ENCODE peak calls at places on chromosome 11, in ten cellular contexts. C, A, S, U, X, J, E, P, W and L are unnamed samples.

GRCh38 chr11:78957481-78958245 is 383.0 kb upstream of the NARS2 start:
- DNase-seq in C (no peak), A (no peak), S (no peak), U (no peak), X (no peak), J (no peak), E (no peak), P (no peak), W (no peak), L (no peak)

GRCh38 chr11:49995559-49995958 is 13.2 kb upstream of the OR4C12 start:
- DNase-seq in C (no peak), A (no peak), S (no peak), U (peak), X (no peak), J (no peak), E (peak), P (peak), W (no peak), L (no peak)

GRCh38 chr11:118058311-118059230 is 18.3 kb upstream of the TMPRSS4 start:
- DNase-seq in C (no peak), A (no peak), S (no peak), U (no peak), X (no peak), J (no peak), E (no peak), P (no peak), W (peak), L (peak)

GRCh38 chr11:114132944-114133394 is 73.5 kb downstream of the ZBTB16 start:
- DNase-seq in C (peak), A (no peak), S (no peak), U (no peak), X (no peak), J (no peak), E (no peak), P (no peak), W (no peak), L (no peak)

GRCh38 chr11:3146612-3147256 is 18.4 kb downstream of the OSBPL5 start:
- DNase-seq in C (no peak), A (no peak), S (no peak), U (no peak), X (no peak), J (no peak), E (no peak), P (no peak), W (no peak), L (no peak)

GRCh38 chr11:88188251-88189030 is 13.2 kb upstream of the RAB38 start:
- DNase-seq in C (no peak), A (no peak), S (no peak), U (no peak), X (no peak), J (no peak), E (no peak), P (no peak), W (no peak), L (no peak)

GRCh38 chr11:124669193-124669592 is 4.3 kb downstream of the SIAE start:
- DNase-seq in C (peak), A (no peak), S (peak), U (peak), X (peak), J (no peak), E (peak), P (peak), W (no peak), L (no peak)

GRCh38 chr11:111777094-111778046 is 11.2 kb upstream of the PPP2R1B start:
- DNase-seq in C (no peak), A (no peak), S (no peak), U (peak), X (peak), J (no peak), E (peak), P (peak), W (no peak), L (no peak)

GRCh38 chr11:63940786-63941185 is 2.0 kb downstream of the NAA40 start:
- DNase-seq in C (no peak), A (no peak), S (no peak), U (peak), X (no peak), J (no peak), E (peak), P (no peak), W (no peak), L (no peak)

GRCh38 chr11:59429924-59430516 is 3.8 kb upstream of the OR5A2 start:
- DNase-seq in C (no peak), A (no peak), S (no peak), U (peak), X (no peak), J (no peak), E (peak), P (peak), W (no peak), L (no peak)

GRCh38 chr11:73384871-73385692 is 8.9 kb downstream of the RELT start:
- DNase-seq in C (no peak), A (peak), S (no peak), U (peak), X (no peak), J (peak), E (peak), P (peak), W (no peak), L (no peak)

GRCh38 chr11:132674161-132674560 is 858.1 kb downstream of the OPCML start:
- DNase-seq in C (no peak), A (no peak), S (no peak), U (no peak), X (no peak), J (no peak), E (no peak), P (peak), W (no peak), L (no peak)

GRCh38 chr11:95231881-95232605 is 1.0 kb upstream of the SESN3 start:
- DNase-seq in C (peak), A (peak), S (peak), U (peak), X (peak), J (peak), E (peak), P (no peak), W (peak), L (peak)

GRCh38 chr11:112694813-112695212 is 266.4 kb upstream of the NCAM1 start:
- DNase-seq in C (no peak), A (no peak), S (no peak), U (no peak), X (no peak), J (no peak), E (no peak), P (no peak), W (no peak), L (no peak)

GRCh38 chr11:111409915-111410314 is 30.8 kb upstream of the POU2AF1 start:
- DNase-seq in C (no peak), A (no peak), S (no peak), U (peak), X (no peak), J (no peak), E (peak), P (no peak), W (no peak), L (no peak)

GRCh38 chr11:132604446-132604845 is 927.9 kb downstream of the OPCML start:
- DNase-seq in C (no peak), A (no peak), S (no peak), U (no peak), X (no peak), J (no peak), E (no peak), P (no peak), W (no peak), L (no peak)

GRCh38 chr11:96130061-96130460 is 206.2 kb upstream of the MTMR2 start:
- DNase-seq in C (no peak), A (no peak), S (no peak), U (no peak), X (no peak), J (no peak), E (no peak), P (no peak), W (no peak), L (no peak)

GRCh38 chr11:75351541-75352416 is at the start of gene ARRB1:
- DNase-seq in C (peak), A (peak), S (no peak), U (no peak), X (peak), J (peak), E (no peak), P (peak), W (no peak), L (peak)
- H3K27ac ChIP-seq in C (peak), A (peak), S (peak), U (no peak), X (peak), J (peak), E (no peak), P (peak), W (peak), L (peak)

DNA sequence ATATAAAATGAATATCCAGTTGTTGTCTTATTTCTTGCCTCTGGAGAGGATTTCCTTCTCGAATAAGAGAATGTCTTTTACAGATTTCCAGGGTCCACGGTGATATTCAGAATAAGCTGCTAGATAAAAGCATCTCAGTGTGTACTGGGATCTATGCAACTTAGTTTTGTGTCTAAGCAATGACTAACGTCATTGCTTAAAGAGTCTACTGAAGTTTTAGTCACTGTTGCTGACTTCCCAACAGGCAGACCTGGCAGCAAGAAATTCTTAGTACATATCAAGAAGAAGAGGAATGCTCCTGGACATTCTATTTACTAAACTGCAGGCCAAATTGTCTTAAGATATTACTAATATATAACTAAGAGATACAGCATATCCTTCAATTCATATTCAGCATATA is 70.3 kb downstream of the SOX6 start:
- DNase-seq in C (no peak), A (no peak), S (no peak), U (no peak), X (no peak), J (no peak), E (no peak), P (no peak), W (no peak), L (no peak)
- H3K27ac ChIP-seq in C (no peak), A (no peak), S (no peak), U (no peak), X (no peak), J (no peak), E (no peak), P (no peak), W (no peak), L (no peak)

GRCh38 chr11:115433376-115433775 is 70.8 kb downstream of the CADM1 start:
- DNase-seq in C (no peak), A (no peak), S (no peak), U (no peak), X (no peak), J (no peak), E (no peak), P (no peak), W (no peak), L (no peak)
- H3K27ac ChIP-seq in C (no peak), A (no peak), S (no peak), U (no peak), X (no peak), J (no peak), E (no peak), P (no peak), W (no peak), L (no peak)

GRCh38 chr11:1388763-1389102 is 1.0 kb upstream of the BRSK2 start:
- DNase-seq in C (no peak), A (no peak), S (no peak), U (no peak), X (no peak), J (peak), E (no peak), P (no peak), W (no peak), L (no peak)

GRCh38 chr11:1391165-1392010 is 1.7 kb downstream of the BRSK2 start:
- DNase-seq in C (no peak), A (no peak), S (no peak), U (no peak), X (no peak), J (peak), E (no peak), P (no peak), W (no peak), L (no peak)

GRCh38 chr11:1389103-1389931 is 417 bp upstream of the BRSK2 start:
- DNase-seq in C (peak), A (peak), S (peak), U (peak), X (peak), J (peak), E (peak), P (no peak), W (peak), L (peak)

GRCh38 chr11:1390603-1391164 is 950 bp downstream of the BRSK2 start:
- DNase-seq in C (peak), A (no peak), S (no peak), U (no peak), X (no peak), J (peak), E (no peak), P (no peak), W (no peak), L (no peak)

DNA sequence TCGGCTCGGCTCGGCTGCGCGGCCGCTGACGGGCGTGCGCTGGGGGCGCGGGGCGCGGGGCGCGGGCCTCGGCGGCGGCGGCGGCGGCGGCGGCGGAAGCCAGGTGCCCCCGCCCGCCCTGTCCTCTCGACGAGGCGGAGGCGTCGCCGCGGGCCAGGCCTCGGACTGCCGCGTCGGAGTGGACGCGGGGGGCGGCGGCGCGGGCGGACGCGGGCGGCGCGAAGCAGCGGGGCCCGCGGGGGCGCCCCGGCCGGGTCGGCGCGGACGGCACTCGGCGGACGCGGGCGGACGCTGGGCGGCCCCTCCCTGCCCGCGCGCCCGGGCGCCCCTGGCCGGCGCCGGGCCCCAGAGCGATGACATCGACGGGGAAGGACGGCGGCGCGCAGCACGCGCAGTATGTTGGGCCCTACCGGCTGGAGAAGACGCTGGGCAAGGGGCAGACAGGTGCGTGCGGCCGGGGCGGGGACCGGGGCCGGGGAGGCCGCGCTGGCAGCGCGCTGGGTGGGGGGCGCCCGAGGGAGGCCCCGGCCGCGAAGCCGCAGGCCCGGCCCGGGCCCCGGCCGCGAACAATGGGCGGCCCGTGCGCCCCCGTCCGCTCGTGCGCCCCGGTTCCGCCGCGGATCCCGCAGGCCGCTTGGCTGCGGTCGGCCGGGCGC is at the start of gene BRSK2:
- DNase-seq in C (no peak), A (no peak), S (no peak), U (no peak), X (no peak), J (peak), E (no peak), P (no peak), W (no peak), L (no peak)
- H3K27ac ChIP-seq in C (peak), A (no peak), S (no peak), U (no peak), X (no peak), J (peak), E (no peak), P (no peak), W (no peak), L (peak)

DNA sequence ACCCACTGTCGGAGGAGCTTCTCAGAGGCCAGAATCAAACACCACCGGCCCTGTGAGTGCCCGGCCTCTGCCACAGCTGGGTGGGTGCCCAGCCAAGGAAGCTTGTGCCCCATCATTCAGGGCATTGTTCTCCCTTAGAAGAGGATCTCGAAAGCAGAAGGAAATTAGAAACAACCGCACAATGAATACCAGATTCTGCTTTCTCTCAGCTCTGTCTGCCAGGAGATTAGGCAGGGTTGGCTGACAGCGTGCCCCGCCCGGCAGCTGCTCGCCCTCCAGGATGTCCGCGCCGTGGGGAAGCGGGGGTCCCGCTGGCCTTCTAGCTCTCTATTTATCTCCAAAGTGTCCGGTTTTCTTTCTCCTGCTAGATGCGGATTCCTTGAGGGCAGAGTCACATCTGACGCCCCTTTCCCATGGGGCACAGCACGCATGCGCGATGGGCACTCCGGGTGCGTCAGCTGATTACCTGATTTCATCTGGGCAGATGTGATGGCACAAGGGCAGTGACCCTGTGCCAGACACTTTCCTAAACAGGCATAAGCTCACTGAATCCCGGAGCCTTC is 25.5 kb downstream of the SCGB1A1 start:
- DNase-seq in C (peak), A (no peak), S (peak), U (no peak), X (no peak), J (peak), E (no peak), P (no peak), W (peak), L (peak)
- H3K27ac ChIP-seq in C (peak), A (peak), S (peak), U (no peak), X (no peak), J (peak), E (no peak), P (no peak), W (peak), L (peak)

GRCh38 chr11:45896392-45897068 is 10.5 kb downstream of the FREY1 start:
- DNase-seq in C (no peak), A (no peak), S (no peak), U (no peak), X (no peak), J (peak), E (no peak), P (no peak), W (no peak), L (no peak)

GRCh38 chr11:45900916-45901617 is 6.0 kb downstream of the FREY1 start:
- DNase-seq in C (peak), A (no peak), S (no peak), U (no peak), X (no peak), J (peak), E (no peak), P (no peak), W (no peak), L (no peak)

GRCh38 chr11:45899448-45900174 is 7.5 kb downstream of the FREY1 start:
- DNase-seq in C (peak), A (peak), S (peak), U (no peak), X (peak), J (peak), E (peak), P (peak), W (peak), L (peak)

GRCh38 chr11:45897556-45897955 is 9.5 kb downstream of the FREY1 start:
- DNase-seq in C (no peak), A (no peak), S (no peak), U (no peak), X (no peak), J (no peak), E (no peak), P (no peak), W (no peak), L (no peak)

GRCh38 chr11:45899086-45899447 is 8.0 kb downstream of the FREY1 start:
- DNase-seq in C (no peak), A (no peak), S (no peak), U (no peak), X (no peak), J (no peak), E (no peak), P (no peak), W (no peak), L (no peak)
- H3K27ac ChIP-seq in C (no peak), A (no peak), S (no peak), U (no peak), X (no peak), J (no peak), E (no peak), P (no peak), W (no peak), L (no peak)

GRCh38 chr11:100957499-100957898 is 172.1 kb downstream of the PGR start:
- DNase-seq in C (no peak), A (no peak), S (no peak), U (no peak), X (no peak), J (no peak), E (no peak), P (no peak), W (no peak), L (no peak)

GRCh38 chr11:100963375-100963774 is 166.2 kb downstream of the PGR start:
- DNase-seq in C (no peak), A (no peak), S (no peak), U (no peak), X (no peak), J (no peak), E (no peak), P (no peak), W (no peak), L (no peak)

GRCh38 chr11:100964400-100964799 is 165.2 kb downstream of the PGR start:
- DNase-seq in C (no peak), A (no peak), S (no peak), U (no peak), X (no peak), J (no peak), E (no peak), P (no peak), W (no peak), L (no peak)

GRCh38 chr11:100965346-100965745 is 164.3 kb downstream of the PGR start:
- DNase-seq in C (no peak), A (no peak), S (no peak), U (no peak), X (no peak), J (no peak), E (no peak), P (no peak), W (no peak), L (no peak)

GRCh38 chr11:100961633-100962032 is 168.0 kb downstream of the PGR start:
- DNase-seq in C (no peak), A (no peak), S (no peak), U (no peak), X (no peak), J (no peak), E (no peak), P (no peak), W (no peak), L (no peak)
- H3K27ac ChIP-seq in C (no peak), A (no peak), S (no peak), U (no peak), X (no peak), J (no peak), E (no peak), P (no peak), W (no peak), L (no peak)

DNA sequence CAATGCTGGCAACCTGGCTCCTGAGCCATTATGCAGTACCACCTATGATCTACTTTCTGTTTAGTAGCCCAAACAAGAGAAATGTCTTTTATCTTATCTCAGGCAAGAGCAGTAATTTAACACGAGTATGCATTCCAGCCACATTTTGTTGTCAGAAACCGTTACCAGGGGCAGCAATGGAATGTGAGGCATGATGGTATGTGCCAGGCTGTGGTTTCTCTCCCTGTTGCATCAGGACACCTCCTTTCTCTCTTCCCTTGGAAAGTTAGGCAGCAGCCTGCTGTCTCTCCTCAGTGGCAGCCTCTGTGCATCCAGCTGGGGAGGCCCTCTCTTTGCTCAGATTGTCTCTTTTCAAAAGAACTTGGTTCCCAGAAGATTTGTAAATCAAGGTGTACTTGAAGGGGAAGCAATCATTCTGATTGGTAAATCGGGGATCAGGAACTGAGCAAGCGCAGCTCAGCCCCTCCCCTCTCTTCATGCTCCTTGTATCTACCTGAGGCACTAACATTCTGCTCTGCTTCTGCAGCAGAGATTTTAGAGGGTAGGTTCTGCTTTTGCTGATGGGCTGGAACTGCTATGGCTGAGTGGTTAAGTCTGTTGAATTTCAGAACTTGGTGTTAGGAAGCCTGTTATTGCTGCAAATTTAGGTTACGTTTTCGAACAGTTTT is 229.2 kb downstream of the ADAMTS15 start:
- DNase-seq in C (no peak), A (no peak), S (no peak), U (no peak), X (no peak), J (no peak), E (no peak), P (no peak), W (no peak), L (no peak)
- H3K27ac ChIP-seq in C (no peak), A (no peak), S (no peak), U (no peak), X (no peak), J (no peak), E (no peak), P (no peak), W (no peak), L (peak)